ENCODE peak calls at places on chromosomes 5 and 9, in four cellular contexts. D, A, R and W are unnamed samples.

GRCh38 chr5:151663617-151664322 is 22.9 kb downstream of the SPARC start:
- DNase-seq in D (no peak), A (no peak), R (no peak), W (no peak)

GRCh38 chr5:37816883-37817282 is 23.0 kb downstream of the GDNF start:
- DNase-seq in D (no peak), A (no peak), R (no peak), W (no peak)

GRCh38 chr5:40224421-40224820 is 455.3 kb upstream of the PTGER4 start:
- DNase-seq in D (no peak), A (no peak), R (no peak), W (no peak)

GRCh38 chr5:159171274-159171673 is 38.1 kb downstream of the RNF145 start:
- DNase-seq in D (no peak), A (no peak), R (no peak), W (no peak)

GRCh38 chr5:179408646-179409045 is 63.4 kb upstream of the ADAMTS2 start:
- DNase-seq in D (no peak), A (no peak), R (no peak), W (no peak)

GRCh38 chr5:78903936-78904335 is 81.2 kb downstream of the ARSB start:
- DNase-seq in D (no peak), A (no peak), R (no peak), W (no peak)

GRCh38 chr9:69918317-69918716 is 97.7 kb downstream of the CFAP95 start:
- DNase-seq in D (no peak), A (no peak), R (no peak), W (no peak)

GRCh38 chr9:36913393-36914211 is 120.5 kb downstream of the PAX5 start:
- DNase-seq in D (no peak), A (no peak), R (no peak), W (no peak)

GRCh38 chr9:127903557-127904475 is 4.4 kb upstream of the ST6GALNAC6 start:
- DNase-seq in D (peak), A (peak), R (no peak), W (peak)

GRCh38 chr5:111733571-111733970 is 23.4 kb downstream of the NREP start:
- DNase-seq in D (no peak), A (no peak), R (no peak), W (no peak)

GRCh38 chr5:164394686-164395187 is 889.3 kb downstream of the MAT2B start:
- DNase-seq in D (no peak), A (no peak), R (no peak), W (no peak)

GRCh38 chr9:122087406-122088200 is 5.5 kb downstream of the TTLL11 start:
- DNase-seq in D (no peak), A (no peak), R (no peak), W (no peak)

GRCh38 chr5:3277590-3278196 is 317.9 kb upstream of the IRX1 start:
- DNase-seq in D (peak), A (no peak), R (no peak), W (no peak)

GRCh38 chr5:148897842-148898241 is 71.4 kb downstream of the ADRB2 start:
- DNase-seq in D (no peak), A (no peak), R (no peak), W (no peak)

GRCh38 chr9:75086443-75087278 is 1.3 kb downstream of the NMRK1 start:
- DNase-seq in D (peak), A (peak), R (no peak), W (peak)

GRCh38 chr9:134455010-134455409 is 128.8 kb downstream of the RXRA start:
- DNase-seq in D (no peak), A (no peak), R (no peak), W (peak)

GRCh38 chr5:3394877-3395599 is 200.6 kb upstream of the IRX1 start:
- DNase-seq in D (no peak), A (no peak), R (no peak), W (no peak)

GRCh38 chr9:18238254-18238653 is 235.7 kb upstream of the ADAMTSL1 start:
- DNase-seq in D (no peak), A (no peak), R (no peak), W (no peak)

GRCh38 chr9:126587187-126588185 is 26.2 kb upstream of the LMX1B start:
- DNase-seq in D (no peak), A (no peak), R (no peak), W (no peak)

GRCh38 chr9:134935056-134936020 is 17.6 kb upstream of the FCN1 start:
- DNase-seq in D (no peak), A (no peak), R (no peak), W (peak)

DNA sequence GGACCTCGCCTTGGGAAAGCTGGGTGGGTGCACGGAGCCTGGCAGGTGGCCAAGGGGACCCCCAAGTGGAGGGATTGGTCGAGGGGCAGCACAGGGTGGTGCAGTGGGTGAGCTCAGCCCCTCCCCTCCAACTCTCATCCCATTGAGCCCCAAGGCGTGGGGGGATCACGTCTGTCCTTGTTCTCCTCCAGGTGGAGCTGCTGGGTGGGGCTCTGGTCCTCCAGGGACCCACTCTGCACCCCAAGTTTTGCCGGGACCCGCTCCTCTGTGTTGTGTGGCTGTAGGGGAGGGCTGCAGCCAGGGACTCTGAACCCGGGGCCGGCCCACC is 3.6 kb upstream of the FUT7 start:
- DNase-seq in D (no peak), A (no peak), R (no peak), W (no peak)
- TF ChIP-seq CTCF in D (peak), A (no peak), R (no peak), W (peak)

GRCh38 chr9:90219548-90220118 is 423.0 kb downstream of the DIRAS2 start:
- DNase-seq in D (peak), A (peak), R (no peak), W (no peak)
- TF ChIP-seq CTCF in D (peak), A (peak), R (no peak), W (peak)

GRCh38 chr5:94523018-94523417 is 95.4 kb downstream of the KIAA0825 start:
- DNase-seq in D (no peak), A (no peak), R (no peak), W (no peak)

GRCh38 chr5:94526708-94527107 is 91.7 kb downstream of the KIAA0825 start:
- DNase-seq in D (no peak), A (no peak), R (no peak), W (no peak)

GRCh38 chr5:94522099-94522498 is 96.3 kb downstream of the KIAA0825 start:
- DNase-seq in D (no peak), A (no peak), R (no peak), W (no peak)

DNA sequence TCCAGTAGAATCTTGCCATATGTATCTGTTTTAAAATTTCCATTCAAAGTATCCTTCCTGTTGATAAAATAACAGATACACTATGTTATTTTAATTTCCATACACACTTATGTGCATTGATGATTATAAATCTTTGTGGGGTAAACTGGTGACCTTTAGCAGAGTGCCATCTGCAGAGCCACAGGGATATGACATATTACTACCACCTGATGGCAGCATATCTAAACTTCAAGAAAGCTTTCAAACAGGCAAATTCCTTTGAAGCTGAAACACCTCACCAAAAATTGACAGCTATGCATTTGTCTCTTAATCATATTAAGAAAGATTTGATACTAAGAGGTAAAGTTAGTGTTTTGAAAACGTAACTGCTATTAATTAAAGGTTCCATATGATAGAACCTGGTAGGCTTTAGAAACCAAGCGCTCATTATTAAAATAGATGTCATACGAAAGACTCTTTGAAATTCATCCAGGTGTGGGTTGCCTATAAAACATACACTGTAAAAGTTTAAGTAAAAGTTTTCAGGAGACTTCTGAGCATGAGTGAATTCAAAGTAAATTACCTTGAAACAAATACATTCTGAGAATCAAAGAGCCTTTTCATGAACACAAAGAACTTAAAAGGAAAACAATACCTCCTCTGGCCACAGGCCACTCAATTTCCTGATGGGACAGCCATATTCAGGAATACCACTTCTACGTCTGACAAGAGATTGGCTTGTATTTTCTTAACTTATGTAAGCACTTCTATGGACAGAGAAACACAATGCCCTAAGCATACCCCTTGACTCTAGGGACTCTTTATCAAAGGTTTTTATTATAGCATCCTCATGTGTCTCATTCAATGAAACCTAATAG is 93.3 kb downstream of the KIAA0825 start:
- DNase-seq in D (peak), A (no peak), R (no peak), W (no peak)
- TF ChIP-seq CTCF in D (peak), A (peak), R (no peak), W (peak)

DNA sequence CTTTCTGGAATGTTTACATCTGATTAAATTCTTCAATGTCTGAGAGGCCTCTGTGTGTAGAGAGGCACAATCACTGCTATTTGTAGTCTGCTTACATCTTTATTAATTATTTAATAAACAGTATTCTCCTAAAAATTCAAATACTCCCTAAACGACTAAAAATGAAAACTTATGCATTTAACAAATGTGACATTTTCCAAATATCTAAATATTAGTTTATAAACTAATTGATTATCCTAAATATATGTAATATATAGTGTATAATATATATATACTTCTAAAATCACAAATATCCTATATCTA is 57.7 kb upstream of the ZBED3 start:
- DNase-seq in D (no peak), A (no peak), R (no peak), W (no peak)
- TF ChIP-seq CTCF in D (peak), A (no peak), R (no peak), W (no peak)

DNA sequence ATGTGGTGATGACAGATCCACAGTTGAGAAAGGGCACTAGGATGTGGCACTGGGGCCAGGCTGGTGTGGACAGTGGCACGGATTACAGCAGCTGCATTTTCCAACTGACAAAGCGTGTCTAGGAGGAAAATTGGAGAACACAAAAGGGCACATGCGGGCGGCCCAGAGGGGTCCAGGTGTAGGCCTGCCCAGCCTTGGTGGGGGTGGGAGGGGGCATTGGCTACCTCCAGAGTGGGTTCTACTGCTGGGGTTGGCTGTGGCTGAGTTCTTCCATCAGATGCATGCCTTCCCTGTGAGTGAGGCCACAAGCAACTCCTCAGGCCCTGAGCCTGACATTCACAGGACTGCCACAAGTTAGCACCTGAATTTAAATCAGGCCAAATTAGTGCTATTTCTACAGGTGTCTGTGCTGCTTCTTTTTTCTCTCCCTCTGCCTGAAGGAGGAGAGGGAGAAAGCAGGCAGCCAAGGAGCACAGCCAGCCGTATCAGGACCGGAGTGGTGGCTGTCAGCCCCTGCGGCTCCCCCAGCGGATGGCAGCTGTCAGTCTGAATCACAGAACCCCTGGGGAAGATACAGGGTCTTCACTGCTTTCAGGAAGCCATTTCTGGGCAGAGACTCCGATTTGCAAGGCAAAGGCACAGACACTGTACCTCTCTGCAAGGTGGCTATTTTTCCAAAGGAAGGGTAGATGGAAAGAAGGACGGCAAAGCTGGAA is 464.2 kb downstream of the SPOCK1 start:
- DNase-seq in D (no peak), A (no peak), R (no peak), W (no peak)
- TF ChIP-seq CTCF in D (no peak), A (no peak), R (no peak), W (no peak)

DNA sequence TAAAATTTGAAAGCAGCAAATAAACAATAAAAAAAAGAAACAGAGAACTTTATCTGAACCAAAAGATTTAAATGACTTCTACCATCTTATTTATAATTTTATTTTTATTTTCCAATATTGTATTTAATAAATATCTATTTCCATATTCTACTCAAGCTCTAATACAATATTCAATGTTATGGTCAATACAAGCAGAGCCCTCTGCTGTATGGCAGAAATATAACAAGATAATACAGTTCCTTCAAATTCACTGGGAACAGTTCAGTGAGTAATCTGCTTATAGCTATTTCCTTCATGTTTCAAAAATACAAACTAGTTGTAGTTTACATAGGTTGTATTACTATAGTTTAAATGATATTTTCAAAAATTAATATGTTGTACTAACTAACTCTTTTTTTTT is 332.7 kb downstream of the PRDM9 start:
- DNase-seq in D (no peak), A (no peak), R (no peak), W (no peak)
- TF ChIP-seq CTCF in D (no peak), A (no peak), R (no peak), W (no peak)

DNA sequence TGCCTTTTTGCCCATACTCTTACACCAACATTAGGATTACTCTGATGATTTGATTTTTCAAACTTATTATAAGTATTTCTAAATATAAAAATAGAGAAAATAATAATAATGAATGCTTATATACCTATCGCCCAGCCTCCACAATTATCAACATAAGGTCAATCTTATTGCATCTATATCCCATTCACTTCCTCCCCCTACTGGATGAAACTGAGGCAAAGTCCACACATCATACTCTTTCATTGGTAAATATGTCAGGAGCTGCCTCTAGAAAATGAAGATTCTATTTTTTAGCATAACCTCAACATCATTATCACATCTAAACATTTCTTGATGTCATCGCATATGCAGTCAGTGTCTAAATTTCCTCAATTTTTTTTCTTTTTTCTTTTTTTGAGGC is 44.3 kb downstream of the SH3RF2 start:
- DNase-seq in D (no peak), A (no peak), R (no peak), W (no peak)
- TF ChIP-seq CTCF in D (no peak), A (no peak), R (no peak), W (no peak)

DNA sequence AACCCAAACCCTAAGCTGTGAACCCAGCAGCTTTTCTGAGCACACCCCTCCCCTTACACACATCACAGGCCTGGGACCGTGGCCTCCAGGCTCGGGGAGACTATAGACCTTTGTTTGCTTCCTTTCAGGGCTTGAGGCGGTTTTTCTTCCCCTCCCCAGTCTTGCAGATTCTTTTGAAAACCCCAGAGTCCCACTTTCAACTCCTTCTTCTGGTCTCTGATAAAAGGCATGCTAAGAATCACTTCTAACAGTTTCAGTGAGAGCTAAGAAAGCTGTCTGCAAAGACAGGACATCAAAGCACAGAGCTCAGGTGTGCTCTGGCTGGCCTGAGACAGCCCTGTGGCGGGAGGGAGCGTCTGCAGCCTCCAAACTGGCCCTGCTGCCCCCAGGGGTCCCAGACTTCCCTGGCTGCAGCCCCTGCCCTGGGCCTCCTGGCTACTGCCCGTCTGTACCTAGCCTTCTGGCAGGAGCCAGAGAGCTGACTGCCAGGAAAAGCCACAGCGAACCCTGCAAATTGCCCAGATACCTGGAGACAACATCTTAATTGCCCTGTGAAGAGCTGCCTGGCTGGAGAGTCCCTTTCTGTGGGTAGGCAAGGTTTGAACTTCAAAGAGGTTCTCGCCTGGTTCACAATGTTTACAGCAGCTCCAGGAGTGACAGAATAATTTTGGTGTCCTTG is 138.9 kb downstream of the GADD45G start:
- DNase-seq in D (peak), A (no peak), R (no peak), W (no peak)
- TF ChIP-seq CTCF in D (no peak), A (no peak), R (no peak), W (no peak)